ENCODE peak calls at places on chromosomes 1 and 21, in eight cellular contexts. N is breast epithelium; I is NCI-H2171 treated with DMSO at 0.1 percent for 48 hours; P is activated CD8-positive, alpha-beta memory T cell treated with anti-CD3 and anti-CD28 coated beads, Interleukin-2, amount 10 ng/mL, durations not matched to agents 7 days and 5 days; V is coronary artery; O is fibroblast of lung; Z is T-cell; L is M059J. C is an unnamed sample.

GRCh38 chr1:221620437-221621384 is 121.2 kb downstream of the DUSP10 start:
- DNase-seq in O (peak), P (no peak), I (peak), Z (no peak), V (no peak), L (peak), N (peak), C (no peak)

GRCh38 chr1:206631085-206631509 is 4.2 kb upstream of the DYRK3 start:
- DNase-seq in N (no peak), I (peak), P (peak), Z (no peak), L (peak), O (peak), V (no peak), C (no peak)

GRCh38 chr1:155706101-155706619 is 17.3 kb downstream of the DAP3 start:
- DNase-seq in O (peak), L (peak), V (no peak), N (no peak), I (no peak), Z (no peak), P (no peak), C (peak)

GRCh38 chr1:190864013-190864610 is 386.4 kb upstream of the BRINP3 start:
- DNase-seq in P (no peak), N (no peak), V (no peak), I (no peak), L (no peak), Z (no peak), O (no peak), C (no peak)

GRCh38 chr1:6003568-6004411 is 11.6 kb upstream of the NPHP4 start:
- DNase-seq in P (no peak), L (no peak), O (no peak), V (no peak), Z (no peak), N (no peak), I (peak), C (no peak)

GRCh38 chr1:58941471-58942289 is 157.8 kb upstream of the JUN start:
- DNase-seq in Z (peak), O (no peak), N (no peak), P (peak), I (no peak), V (no peak), L (no peak), C (peak)

GRCh38 chr1:89823679-89824292 is 3.0 kb downstream of the LRRC8D start:
- DNase-seq in I (no peak), Z (no peak), N (no peak), V (no peak), L (no peak), O (no peak), P (no peak), C (no peak)

GRCh38 chr1:39721664-39722063 is 17.0 kb upstream of the PPIE start:
- DNase-seq in L (no peak), I (no peak), N (no peak), O (no peak), V (no peak), Z (no peak), P (no peak), C (no peak)

GRCh38 chr1:205748398-205749093 is 1.4 kb downstream of the NUCKS1 start:
- DNase-seq in V (no peak), I (peak), O (peak), N (no peak), P (peak), L (peak), Z (no peak), C (no peak)

GRCh38 chr1:242522304-242522945 is 2.1 kb downstream of the PLD5 start:
- DNase-seq in O (peak), V (no peak), L (no peak), Z (no peak), N (no peak), P (no peak), I (no peak), C (no peak)

GRCh38 chr21:36337099-36337509 is 17.1 kb downstream of the MORC3 start:
- DNase-seq in N (no peak), P (no peak), O (peak), L (peak), V (no peak), Z (no peak), I (no peak), C (no peak)

GRCh38 chr1:44154049-44154448 is 12.6 kb upstream of the KLF18 start:
- DNase-seq in L (peak), I (no peak), O (peak), N (no peak), V (no peak), P (no peak), Z (no peak), C (peak)

GRCh38 chr1:6347641-6348487 is 45.7 kb downstream of the ACOT7 start:
- DNase-seq in V (no peak), N (no peak), L (peak), Z (peak), P (peak), O (peak), I (peak), C (no peak)

GRCh38 chr1:61951731-61952585 is 209.7 kb downstream of the PATJ start:
- DNase-seq in I (no peak), V (no peak), N (no peak), L (peak), O (no peak), P (no peak), Z (no peak), C (no peak)

GRCh38 chr1:241934843-241935242 is 22.7 kb upstream of the BECN2 start:
- DNase-seq in V (no peak), I (no peak), N (no peak), O (no peak), L (no peak), Z (no peak), P (no peak), C (no peak)

GRCh38 chr1:30536530-30536929 is 186.9 kb downstream of the MATN1 start:
- DNase-seq in O (no peak), Z (no peak), L (no peak), I (no peak), N (no peak), P (peak), V (peak), C (no peak)

GRCh38 chr1:115409097-115409852 is 71.2 kb upstream of the NGF start:
- DNase-seq in O (no peak), P (no peak), L (no peak), N (no peak), Z (no peak), I (no peak), V (no peak), C (no peak)

GRCh38 chr1:228842094-228842775 is 107.0 kb downstream of the RHOU start:
- DNase-seq in L (peak), P (no peak), N (no peak), V (no peak), I (no peak), O (peak), Z (no peak), C (no peak)

GRCh38 chr1:211126622-211127021 is 7.3 kb downstream of the KCNH1 start:
- DNase-seq in O (no peak), P (no peak), V (no peak), L (no peak), N (no peak), I (no peak), Z (no peak), C (no peak)

GRCh38 chr1:55774446-55774845 is 559.3 kb upstream of the USP24 start:
- DNase-seq in L (no peak), N (no peak), O (peak), Z (no peak), P (no peak), I (no peak), V (no peak), C (no peak)

GRCh38 chr1:115262886-115263285 is 75.2 kb downstream of the NGF start:
- DNase-seq in O (peak), P (no peak), V (no peak), N (no peak), L (no peak), Z (no peak), I (no peak), C (no peak)

GRCh38 chr1:26693557-26694184 is 2.1 kb upstream of the ARID1A start:
- DNase-seq in I (peak), Z (no peak), P (no peak), N (no peak), O (peak), L (peak), V (no peak), C (peak)

GRCh38 chr1:19704247-19705113 is 39.8 kb downstream of the HTR6 start:
- DNase-seq in O (peak), L (peak), P (peak), N (peak), Z (peak), I (peak), V (no peak), C (peak)

GRCh38 chr21:26715878-26716506 is 129.2 kb downstream of the ADAMTS1 start:
- DNase-seq in I (no peak), Z (no peak), L (peak), V (no peak), P (no peak), N (no peak), O (peak), C (no peak)

GRCh38 chr1:81936838-81937237 is 136.1 kb downstream of the ADGRL2 start:
- DNase-seq in V (no peak), P (no peak), I (no peak), L (no peak), N (no peak), O (no peak), Z (no peak), C (no peak)

GRCh38 chr1:39692152-39693064 is 1.2 kb upstream of the HPCAL4 start:
- DNase-seq in P (no peak), I (peak), L (no peak), Z (no peak), V (no peak), N (no peak), O (no peak), C (no peak)

GRCh38 chr1:247415423-247416361 is at the start of gene NLRP3:
- DNase-seq in I (no peak), Z (peak), O (no peak), V (no peak), P (peak), L (peak), N (no peak), C (no peak)

GRCh38 chr21:39159342-39160063 is 23.7 kb downstream of the PSMG1 start:
- DNase-seq in O (peak), P (no peak), Z (no peak), L (no peak), V (no peak), N (no peak), I (peak), C (no peak)

GRCh38 chr1:50416553-50417453 is 6.4 kb downstream of the DMRTA2 start:
- DNase-seq in I (no peak), V (no peak), L (no peak), Z (no peak), N (no peak), P (no peak), O (no peak), C (no peak)

GRCh38 chr1:156387899-156388813 is 19.1 kb downstream of the RHBG start:
- DNase-seq in I (no peak), O (no peak), N (no peak), P (no peak), L (no peak), Z (no peak), V (no peak), C (no peak)

GRCh38 chr1:177306981-177307380 is 136.2 kb downstream of the BRINP2 start:
- DNase-seq in O (no peak), V (no peak), Z (no peak), I (no peak), L (no peak), N (no peak), P (no peak), C (no peak)

GRCh38 chr1:3504823-3505155 is 50.3 kb downstream of the ARHGEF16 start:
- DNase-seq in N (no peak), L (peak), Z (no peak), V (no peak), I (peak), P (no peak), O (no peak), C (no peak)

GRCh38 chr1:178537445-178538090 is 24.7 kb downstream of the TEX35 start:
- DNase-seq in I (no peak), O (no peak), N (no peak), P (no peak), V (peak), Z (no peak), L (no peak), C (no peak)